ENCODE peak calls at places on chromosomes 7 and 10, in four cellular contexts. R is T-cell, X is frontal cortex, J is NCI-H1105 treated with DMSO at 0.1 percent for 48 hours. C is an unnamed sample.

GRCh38 chr7:81267508-81267907 is 348.7 kb upstream of the SEMA3C start:
- DNase-seq in X (no peak), J (no peak), R (no peak), C (no peak)

GRCh38 chr7:27143950-27144798 is 693 bp upstream of the HOXA5 start:
- DNase-seq in J (no peak), R (no peak), X (no peak), C (no peak)

GRCh38 chr7:102273749-102274712 is 12.6 kb upstream of the SH2B2 start:
- DNase-seq in R (no peak), J (no peak), X (no peak), C (no peak)

GRCh38 chr7:1246871-1247526 is 14.3 kb downstream of the UNCX start:
- DNase-seq in X (no peak), R (no peak), J (no peak), C (no peak)

GRCh38 chr10:133124357-133125211 is 35.4 kb upstream of the KNDC1 start:
- DNase-seq in R (no peak), J (no peak), X (peak), C (no peak)

GRCh38 chr10:100223879-100224278 is 5.5 kb downstream of the CHUK start:
- DNase-seq in X (no peak), J (no peak), R (no peak), C (no peak)

GRCh38 chr10:61804414-61804813 is 97.1 kb upstream of the ARID5B start:
- DNase-seq in J (no peak), X (no peak), R (no peak), C (no peak)

GRCh38 chr10:128630787-128631252 is 504.6 kb upstream of the MKI67 start:
- DNase-seq in R (no peak), X (no peak), J (no peak), C (no peak)

GRCh38 chr10:88037623-88038022 is 174.2 kb downstream of the PTEN start:
- DNase-seq in J (no peak), R (no peak), X (no peak), C (no peak)

GRCh38 chr7:18457832-18458231 is 37.7 kb upstream of the HDAC9 start:
- DNase-seq in J (peak), R (no peak), X (no peak), C (no peak)

GRCh38 chr10:76769161-76769560 is 868.4 kb downstream of the KCNMA1 start:
- DNase-seq in R (no peak), J (no peak), X (no peak), C (no peak)

GRCh38 chr10:30188101-30188500 is 128.7 kb upstream of the JCAD start:
- DNase-seq in X (no peak), J (no peak), R (no peak), C (no peak)

GRCh38 chr7:105198223-105198622 is 184.2 kb downstream of the KMT2E start:
- DNase-seq in R (no peak), J (no peak), X (no peak), C (no peak)

GRCh38 chr7:6532516-6532915 is 18.7 kb downstream of the GRID2IP start:
- DNase-seq in X (no peak), R (no peak), J (no peak), C (no peak)

GRCh38 chr10:20105931-20106330 is 289.7 kb downstream of the PLXDC2 start:
- DNase-seq in J (no peak), R (no peak), X (no peak), C (no peak)

GRCh38 chr10:133260895-133261725 is 15.6 kb downstream of the ADAM8 start:
- DNase-seq in R (peak), X (peak), J (peak), C (peak)

GRCh38 chr7:128453836-128454804 is 1.6 kb upstream of the HILPDA start:
- DNase-seq in X (peak), J (no peak), R (no peak), C (no peak)

GRCh38 chr7:73706122-73707044 is 13.1 kb downstream of the STX1A start:
- DNase-seq in J (no peak), X (no peak), R (no peak), C (no peak)

GRCh38 chr7:134720091-134720935 is 59.1 kb upstream of the CALD1 start:
- DNase-seq in R (no peak), X (no peak), J (no peak), C (no peak)

GRCh38 chr7:90879924-90880323 is 283.8 kb downstream of the CDK14 start:
- DNase-seq in J (no peak), X (no peak), R (no peak), C (no peak)

GRCh38 chr10:22986771-22987542 is 59.1 kb downstream of the ARMC3 start:
- DNase-seq in J (peak), R (no peak), X (peak), C (no peak)

GRCh38 chr7:20206104-20206896 is 10.9 kb downstream of the MACC1 start:
- DNase-seq in R (no peak), J (no peak), X (no peak), C (no peak)

GRCh38 chr10:5692476-5693358 is 8.1 kb downstream of the TASOR2 start:
- DNase-seq in J (no peak), R (peak), X (peak), C (peak)

GRCh38 chr10:3142146-3142875 is 30.3 kb downstream of the PITRM1 start:
- DNase-seq in J (no peak), R (no peak), X (no peak), C (no peak)

GRCh38 chr10:102473445-102474331 is 22.3 kb upstream of the C10orf95 start:
- DNase-seq in R (peak), J (no peak), X (no peak), C (no peak)

GRCh38 chr10:28111712-28112111 is 112.8 kb upstream of the ODAD2 start:
- DNase-seq in X (no peak), J (no peak), R (no peak), C (no peak)

GRCh38 chr7:133941496-133941895 is 185.6 kb upstream of the LRGUK start:
- DNase-seq in J (no peak), R (no peak), X (no peak), C (no peak)

GRCh38 chr10:74930962-74931361 is 104.6 kb downstream of the KAT6B start:
- DNase-seq in R (no peak), X (no peak), J (peak), C (no peak)

GRCh38 chr7:6691609-6692106 is 15.1 kb downstream of the ZNF12 start:
- DNase-seq in X (no peak), R (no peak), J (no peak), C (no peak)

GRCh38 chr7:121752706-121753105 is 120.3 kb upstream of the PTPRZ1 start:
- DNase-seq in X (no peak), J (peak), R (no peak), C (no peak)

GRCh38 chr10:93363891-93364648 is 118.1 kb downstream of the MYOF start:
- DNase-seq in R (no peak), X (no peak), J (no peak), C (no peak)

GRCh38 chr10:69955897-69956832 is 96.5 kb upstream of the MACROH2A2 start:
- DNase-seq in R (no peak), J (no peak), X (no peak), C (no peak)

GRCh38 chr7:95886501-95887090 is 114.2 kb downstream of the DYNC1I1 start:
- DNase-seq in R (no peak), X (no peak), J (peak), C (no peak)

GRCh38 chr10:93815304-93816091 is 57.8 kb downstream of the LGI1 start:
- DNase-seq in X (no peak), J (no peak), R (no peak), C (no peak)